ENCODE peak calls at places on chromosome 1, in ten cellular contexts. H is upper lobe of right lung, Q is ovary, B is psoas muscle, G is endothelial cell of umbilical vein, N is heart left ventricle, J is A673, O is tibial artery, P is AG04450, E is fibroblast of lung. L is an unnamed sample.

GRCh38 chr1:215166886-215167285 is 84.3 kb downstream of the KCNK2 start:
- DNase-seq in O (no peak), G (no peak), B (no peak), E (peak; percentile 55), Q (no peak), J (no peak), N (no peak), P (no peak), H (no peak), L (no peak)

GRCh38 chr1:3944621-3944914 is 44.5 kb upstream of the C1orf174 start:
- DNase-seq in E (no peak), Q (no peak), H (no peak), P (no peak), O (no peak), N (no peak), J (no peak), B (no peak), G (no peak), L (no peak)

GRCh38 chr1:92410706-92411105 is 76.0 kb downstream of the GFI1 start:
- DNase-seq in P (no peak), N (no peak), J (no peak), G (no peak), E (no peak), Q (no peak), H (no peak), O (no peak), B (no peak), L (no peak)

GRCh38 chr1:10979483-10979920 is 33.0 kb upstream of the TARDBP start:
- DNase-seq in E (peak; percentile 18), J (no peak), Q (no peak), B (peak; percentile 46), P (no peak), N (peak; percentile 64), O (peak; percentile 65), G (peak; percentile 62), H (no peak), L (no peak)

GRCh38 chr1:101587749-101588148 is 350.9 kb downstream of the S1PR1 start:
- DNase-seq in G (peak; percentile 76), E (peak; percentile 66), O (no peak), H (no peak), Q (peak; percentile 71), N (peak; percentile 47), J (no peak), P (no peak), B (peak; percentile 17), L (no peak)

GRCh38 chr1:202007703-202008489 is 2.5 kb upstream of the ELF3 start:
- DNase-seq in J (no peak), H (peak; percentile 90), P (no peak), G (no peak), O (no peak), E (no peak), Q (no peak), B (no peak), N (no peak), L (no peak)

GRCh38 chr1:30353637-30354036 is 369.7 kb downstream of the MATN1 start:
- DNase-seq in J (peak; percentile 43), H (no peak), G (no peak), O (no peak), B (no peak), E (peak; percentile 10), Q (no peak), P (no peak), N (no peak), L (no peak)

GRCh38 chr1:60833173-60833572 is 249.2 kb upstream of the NFIA start:
- DNase-seq in H (no peak), B (no peak), Q (no peak), O (no peak), N (no peak), E (no peak), J (no peak), P (no peak), G (no peak), L (no peak)

GRCh38 chr1:109272831-109273547 is 10.0 kb downstream of the PSRC1 start:
- DNase-seq in J (no peak), O (no peak), Q (no peak), H (no peak), N (no peak), B (no peak), P (no peak), E (no peak), G (no peak), L (no peak)

GRCh38 chr1:109275706-109276345 is 7.1 kb downstream of the PSRC1 start:
- DNase-seq in H (no peak), O (no peak), E (peak; percentile 85), G (no peak), B (no peak), N (no peak), J (no peak), P (no peak), Q (no peak), L (no peak)

GRCh38 chr1:109272021-109272799 is 10.7 kb downstream of the PSRC1 start:
- DNase-seq in E (no peak), O (no peak), P (no peak), Q (peak; percentile 48), H (no peak), B (no peak), G (no peak), J (no peak), N (peak; percentile 61), L (no peak)

GRCh38 chr1:109274533-109275476 is 8.1 kb downstream of the PSRC1 start:
- DNase-seq in J (no peak), Q (peak; percentile 68), E (peak; percentile 79), N (no peak), B (no peak), G (no peak), H (peak; percentile 89), P (no peak), O (peak; percentile 61), L (no peak)

DNA sequence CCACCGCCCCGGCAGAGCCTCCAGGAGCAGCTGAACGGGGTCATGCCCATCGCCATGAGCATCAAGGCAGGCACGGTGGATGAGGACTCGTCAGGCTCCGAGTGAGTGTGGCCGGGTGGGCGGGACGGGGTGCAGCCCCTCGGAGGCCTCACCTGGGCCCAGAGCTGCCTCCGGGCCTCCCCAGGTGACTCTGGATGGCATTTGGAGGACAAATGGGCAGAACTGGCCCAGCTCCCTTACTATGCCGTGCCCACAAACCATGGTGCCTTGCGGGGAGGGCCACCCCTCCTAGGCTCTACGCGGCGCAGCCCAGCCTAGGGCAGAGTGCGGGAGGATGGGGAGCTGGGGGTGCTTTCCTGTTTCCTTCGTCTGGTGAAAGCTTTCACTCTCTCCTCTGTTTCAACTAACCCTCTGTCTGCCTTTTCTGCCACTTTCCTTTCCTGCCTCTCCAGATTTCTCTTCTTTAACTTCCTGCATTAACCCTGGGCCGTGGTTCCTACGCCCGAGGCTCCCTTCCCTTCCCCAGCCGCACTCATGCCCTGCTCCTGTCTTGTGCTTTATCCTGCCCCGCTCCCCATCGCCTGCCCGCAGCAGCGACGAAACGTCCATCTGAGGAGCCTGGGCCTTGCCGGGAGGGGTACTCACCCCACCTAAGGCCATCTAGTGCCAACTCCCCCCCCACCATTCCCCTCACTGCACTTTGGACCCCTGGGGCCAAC is 9.2 kb downstream of the PSRC1 start:
- DNase-seq in E (no peak), O (no peak), N (no peak), B (no peak), G (no peak), Q (peak; percentile 35), H (no peak), P (no peak), J (no peak), L (no peak)
- H3K4me3 ChIP-seq in E (no peak overlapping the region), O (no peak overlapping the region), N (no peak overlapping the region), B (no peak overlapping the region), G (no peak overlapping the region), Q (no peak overlapping the region), H (peak overlapping the region; percentile 25), P (no peak overlapping the region), J (no peak overlapping the region), L (no peak overlapping the region)

GRCh38 chr1:48552420-48552819 is 80.4 kb upstream of the SPATA6 start:
- DNase-seq in O (no peak), H (no peak), J (peak; percentile 24), P (no peak), Q (no peak), N (no peak), G (no peak), B (no peak), E (no peak), L (no peak)
- TF ChIP-seq CTCF in O (no peak), H (peak; percentile 23), J (peak; percentile 45), P (no peak), Q (no peak), N (no peak), G (no peak), B (peak; percentile 63), E (peak; percentile 29), L (peak; percentile 51)

GRCh38 chr1:151327223-151327902 is at the start of gene PI4KB:
- DNase-seq in E (peak; percentile 97), Q (peak; percentile 87), O (peak; percentile 94), B (peak; percentile 85), G (peak; percentile 98), P (peak; percentile 93), N (peak; percentile 91), J (peak; percentile 99), H (peak; percentile 86), L (peak; percentile 93)

GRCh38 chr1:151326619-151327222 is 495 bp downstream of the PI4KB start:
- DNase-seq in P (no peak), N (peak; percentile 71), G (peak; percentile 51), Q (no peak), J (peak; percentile 63), E (peak; percentile 42), O (peak; percentile 61), B (peak; percentile 40), H (peak; percentile 75), L (peak; percentile 43)

GRCh38 chr1:151324390-151324930 is 2.8 kb downstream of the PI4KB start:
- DNase-seq in B (no peak), P (no peak), Q (no peak), E (no peak), O (no peak), J (no peak), H (no peak), G (no peak), N (no peak), L (no peak)

GRCh38 chr1:151325646-151326429 is 1.4 kb downstream of the PI4KB start:
- DNase-seq in B (no peak), G (no peak), H (no peak), N (no peak), Q (no peak), O (no peak), E (peak; percentile 42), J (no peak), P (no peak), L (no peak)

GRCh38 chr1:151325231-151325630 is 2.0 kb downstream of the PI4KB start:
- DNase-seq in J (no peak), G (no peak), B (no peak), O (no peak), P (no peak), H (no peak), Q (no peak), E (peak; percentile 50), N (no peak), L (no peak)
- H3K4me3 ChIP-seq in J (no peak overlapping the region), G (no peak overlapping the region), B (peak overlapping the region; percentile 92), O (no peak overlapping the region), P (peak overlapping the region; percentile 84), H (no peak overlapping the region), Q (no peak overlapping the region), E (no peak overlapping the region), N (no peak overlapping the region), L (no peak overlapping the region)

DNA sequence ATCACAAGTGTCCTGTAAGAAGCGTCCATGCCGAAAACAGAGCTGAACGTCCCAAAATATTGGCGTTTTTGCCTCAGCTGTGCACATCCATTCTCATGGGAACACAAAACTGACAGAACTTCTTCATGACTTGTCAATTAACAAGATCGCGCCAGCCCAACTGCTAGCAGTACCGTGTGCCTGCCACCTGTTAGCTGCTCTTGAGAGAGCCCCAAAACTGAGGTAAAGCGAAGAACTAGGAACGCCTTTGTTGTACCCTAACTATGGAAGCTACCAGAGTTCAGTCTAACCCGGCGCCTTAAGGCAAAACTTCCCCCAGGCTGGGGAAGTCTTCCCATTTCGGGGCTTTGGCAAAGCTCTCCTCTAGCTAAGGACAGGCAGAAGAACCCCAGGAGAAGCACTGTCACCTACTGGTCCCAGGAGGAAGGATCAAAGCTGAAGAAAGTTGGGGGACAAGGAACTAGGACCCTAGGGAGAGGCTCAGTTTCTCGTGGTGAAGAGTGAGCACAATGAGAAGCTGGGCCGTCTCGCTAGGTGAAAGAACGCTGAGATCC is 719 bp downstream of the EYA3 start:
- DNase-seq in O (no peak), G (peak; percentile 68), E (no peak), J (peak; percentile 35), B (no peak), Q (no peak), P (no peak), H (no peak), N (no peak), L (no peak)
- TF ChIP-seq CTCF in O (no peak), G (no peak), E (peak; percentile 10), J (peak; percentile 9), B (no peak), Q (no peak), P (no peak), H (no peak), N (no peak), L (peak; percentile 29)